ENCODE peak calls at places on chromosomes 1 and 21, in seven cellular contexts. T is Peyer's patch; O is CD8-positive, alpha-beta T cell; U is astrocyte; E is PC-9; B is right atrium auricular region; H is cardiac muscle cell. P is an unnamed sample.

GRCh38 chr1:51328279-51328678 is 2.1 kb downstream of the TTC39A start:
- DNase-seq in E (no peak), H (no peak), T (no peak), B (no peak), O (no peak), U (peak; percentile 34), P (no peak)

GRCh38 chr1:10122926-10123325 is 87.4 kb upstream of the KIF1B start:
- DNase-seq in E (peak; percentile 42), T (no peak), H (no peak), B (no peak), U (peak; percentile 91), O (no peak), P (no peak)

GRCh38 chr1:110196917-110197782 is 13.0 kb upstream of the KCNC4 start:
- DNase-seq in E (peak; percentile 68), O (peak; percentile 71), U (no peak), T (peak; percentile 20), B (no peak), H (peak; percentile 60), P (peak; percentile 47)

GRCh38 chr1:245046310-245046709 is 108.5 kb upstream of the KIF26B start:
- DNase-seq in E (no peak), H (no peak), U (no peak), O (no peak), B (no peak), T (no peak), P (no peak)

GRCh38 chr1:94323311-94324167 is 86.2 kb upstream of the ARHGAP29 start:
- DNase-seq in U (no peak), O (no peak), B (no peak), H (no peak), E (no peak), T (no peak), P (no peak)

GRCh38 chr1:100457683-100458082 is 80.3 kb upstream of the GPR88 start:
- DNase-seq in U (no peak), E (no peak), B (no peak), O (no peak), T (no peak), H (no peak), P (no peak)

GRCh38 chr1:184002071-184002470 is 35.5 kb downstream of the COLGALT2 start:
- DNase-seq in T (no peak), O (no peak), H (no peak), E (peak; percentile 78), U (peak; percentile 95), B (no peak), P (no peak)

GRCh38 chr21:15682977-15683376 is 46.8 kb upstream of the USP25 start:
- DNase-seq in T (no peak), E (peak; percentile 40), O (no peak), U (peak; percentile 47), H (no peak), B (no peak), P (no peak)

GRCh38 chr1:23485002-23485332 is 988 bp upstream of the ASAP3 start:
- DNase-seq in T (no peak), B (no peak), H (no peak), U (no peak), E (no peak), O (no peak), P (no peak)
- H3K27ac ChIP-seq in T (peak overlapping the region; percentile 77), B (peak overlapping the region; percentile 93), H (peak overlapping the region; percentile 1), U (no peak overlapping the region), E (no peak overlapping the region), O (no peak overlapping the region), P (no peak overlapping the region)

DNA sequence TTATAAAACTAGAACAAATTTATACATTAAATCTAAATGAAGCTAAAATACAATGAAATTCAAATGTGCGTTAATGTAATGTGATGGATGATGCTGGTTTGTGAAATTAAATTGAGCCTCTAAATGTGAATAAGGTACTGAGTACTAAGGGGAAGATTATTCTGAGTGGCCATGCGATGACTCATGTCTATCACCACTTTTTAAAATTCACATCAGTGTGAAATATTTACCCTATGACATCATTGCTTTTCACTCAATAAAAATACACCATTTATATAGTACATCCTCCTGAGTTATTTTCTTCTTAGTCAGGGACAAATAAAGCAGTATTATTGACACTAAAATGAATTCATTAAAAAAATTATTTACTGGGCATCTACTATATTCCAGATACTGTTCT is 224.9 kb upstream of the FAM78B start:
- DNase-seq in B (no peak), U (peak; percentile 18), E (no peak), H (no peak), O (no peak), T (no peak), P (no peak)
- H3K27me3 ChIP-seq in B (no peaks in the 10 kb centered on the region), U (no peaks in the 10 kb centered on the region), E (no peaks in the 10 kb centered on the region), H (no peaks in the 10 kb centered on the region), O (no peaks in the 10 kb centered on the region), T (no peaks in the 10 kb centered on the region), P (no peaks in the 10 kb centered on the region)

DNA sequence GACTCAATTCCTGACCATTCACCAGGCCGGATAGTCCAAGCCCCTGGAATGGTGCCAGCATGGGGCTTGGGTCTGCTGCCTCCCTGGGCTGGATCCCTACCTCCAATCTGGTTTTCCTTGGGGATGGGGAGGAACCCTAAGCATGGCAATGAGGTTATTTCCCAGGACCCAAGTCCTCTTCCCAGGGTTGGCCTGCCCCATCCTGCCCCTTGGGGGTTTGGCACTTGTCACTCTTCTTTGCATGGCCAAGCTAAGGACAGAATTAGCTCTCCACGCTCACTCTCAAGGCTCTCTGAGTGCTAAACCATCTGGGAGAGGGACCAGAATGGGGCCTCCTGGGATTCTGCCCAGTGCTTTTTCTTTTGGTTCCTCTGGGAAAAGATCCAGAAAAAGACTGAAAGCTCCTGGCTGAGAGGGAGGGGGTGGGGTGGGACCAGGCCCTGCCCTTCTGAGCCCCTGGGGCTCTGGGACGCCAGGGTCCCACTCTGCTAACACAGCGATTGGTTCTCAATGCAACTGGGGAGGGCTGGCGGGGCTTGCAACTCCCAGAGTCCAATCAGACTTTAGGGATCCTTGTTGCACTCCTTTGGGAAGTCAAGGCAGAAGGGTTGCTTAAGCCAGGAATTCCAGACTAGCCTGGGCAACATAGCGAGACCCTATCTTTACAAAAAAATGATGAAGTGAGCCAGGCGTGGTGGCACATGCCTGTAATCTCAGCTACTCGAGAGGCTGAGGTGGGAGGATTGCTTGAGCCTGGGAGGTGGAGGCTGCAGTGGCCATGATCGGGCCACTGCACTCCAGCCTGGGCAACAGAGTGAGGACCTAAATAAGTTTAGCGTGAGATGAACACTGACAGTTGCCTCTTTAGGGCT is 52.7 kb downstream of the DHRS3 start:
- DNase-seq in E (no peak), H (no peak), U (no peak), B (no peak), O (no peak), T (no peak), P (no peak)
- H3K27ac ChIP-seq in E (no peak overlapping the region), H (no peak overlapping the region), U (no peak overlapping the region), B (peak overlapping the region; percentile 26), O (no peak overlapping the region), T (no peak overlapping the region), P (no peak overlapping the region)

GRCh38 chr1:6392880-6393399 is 627 bp downstream of the ACOT7 start:
- DNase-seq in H (peak; percentile 41), T (no peak), O (no peak), U (no peak), B (no peak), E (no peak), P (no peak)
- H3K27me3 ChIP-seq in H (peaks cover 16% of the 10 kb centered on the region), T (no peaks in the 10 kb centered on the region), O (no peaks in the 10 kb centered on the region), U (peaks cover 2% of the 10 kb centered on the region), B (no peaks in the 10 kb centered on the region), E (no peaks in the 10 kb centered on the region), P (no peaks in the 10 kb centered on the region)

GRCh38 chr1:7628273-7628672 is 142.8 kb upstream of the VAMP3 start:
- DNase-seq in B (peak; percentile 63), E (no peak), U (no peak), O (no peak), T (no peak), H (no peak), P (no peak)

GRCh38 chr1:7632126-7632525 is 139.0 kb upstream of the VAMP3 start:
- DNase-seq in E (no peak), H (no peak), B (no peak), U (no peak), O (no peak), T (no peak), P (no peak)

GRCh38 chr1:7629465-7630195 is 141.5 kb upstream of the VAMP3 start:
- DNase-seq in O (no peak), T (no peak), B (no peak), U (no peak), H (no peak), E (no peak), P (no peak)

GRCh38 chr1:7629011-7629410 is 142.1 kb upstream of the VAMP3 start:
- DNase-seq in H (no peak), U (no peak), O (no peak), T (no peak), B (no peak), E (no peak), P (no peak)

DNA sequence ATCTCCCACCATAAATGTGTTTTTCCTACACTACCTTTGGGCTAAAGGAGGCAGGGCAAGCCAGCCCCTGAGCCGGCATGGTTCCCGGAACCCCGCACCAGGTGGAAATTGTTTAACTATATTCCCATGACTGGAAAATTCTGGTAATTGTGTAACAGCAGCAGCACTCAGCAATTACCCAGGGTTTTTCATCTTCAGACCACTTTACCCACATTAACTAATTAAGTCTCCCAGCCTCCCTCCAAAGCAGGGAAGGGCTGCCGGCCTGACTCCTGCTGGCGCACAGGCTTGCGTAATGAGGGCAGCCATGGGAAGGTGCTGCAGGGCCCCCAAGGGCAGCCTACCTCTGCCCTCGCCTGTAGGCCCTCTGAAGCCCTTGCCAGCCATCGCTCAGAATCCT is 140.7 kb upstream of the VAMP3 start:
- DNase-seq in H (no peak), U (no peak), T (no peak), B (no peak), O (no peak), E (no peak), P (no peak)
- H3K27ac ChIP-seq in H (no peak overlapping the region), U (no peak overlapping the region), T (no peak overlapping the region), B (no peak overlapping the region), O (no peak overlapping the region), E (no peak overlapping the region), P (no peak overlapping the region)

GRCh38 chr1:30403732-30404131 is 319.7 kb downstream of the MATN1 start:
- DNase-seq in B (no peak), H (peak; percentile 37), T (no peak), O (no peak), U (no peak), E (no peak), P (no peak)

GRCh38 chr1:30405081-30405480 is 318.3 kb downstream of the MATN1 start:
- DNase-seq in H (no peak), U (no peak), E (no peak), B (no peak), T (peak; percentile 6), O (peak; percentile 38), P (no peak)

GRCh38 chr1:30403061-30403645 is 320.2 kb downstream of the MATN1 start:
- DNase-seq in E (no peak), O (no peak), B (no peak), U (no peak), T (no peak), H (no peak), P (no peak)

GRCh38 chr1:30405631-30406212 is 317.7 kb downstream of the MATN1 start:
- DNase-seq in E (no peak), O (peak; percentile 42), H (no peak), T (peak; percentile 3), U (no peak), B (peak; percentile 5), P (no peak)

DNA sequence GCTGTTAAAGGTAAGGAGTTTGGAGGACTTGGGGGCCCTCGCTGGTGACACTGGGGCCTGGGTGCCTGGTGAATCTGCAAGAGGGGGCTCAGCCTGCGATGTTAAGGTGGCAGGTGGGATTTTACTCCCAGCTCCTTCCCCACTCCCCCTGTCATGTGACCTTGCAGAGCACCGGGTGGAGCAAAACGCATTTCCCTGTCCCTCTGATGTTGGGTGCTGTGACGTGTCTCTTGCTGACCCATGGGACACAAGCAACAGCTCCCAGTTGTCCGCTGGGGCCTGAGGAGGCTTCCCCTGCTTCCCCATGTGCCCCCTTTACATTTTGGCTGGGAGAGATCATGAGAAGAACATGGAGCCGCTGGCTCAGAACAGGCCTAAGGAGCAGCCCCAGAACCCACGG is 319.0 kb downstream of the MATN1 start:
- DNase-seq in T (no peak), E (no peak), O (no peak), U (no peak), B (no peak), H (no peak), P (no peak)
- H3K27me3 ChIP-seq in T (no peaks in the 10 kb centered on the region), E (no peaks in the 10 kb centered on the region), O (no peaks in the 10 kb centered on the region), U (peaks cover 2% of the 10 kb centered on the region), B (no peaks in the 10 kb centered on the region), H (no peaks in the 10 kb centered on the region), P (no peaks in the 10 kb centered on the region)

P was measured in CD8-positive, alpha-beta memory T cell.